ENCODE peak calls at places on chromosome 4, in four cellular contexts. One of them, this sample, is unnamed. For H3K4me1, the result is how much of the 10 kb centered on the place peaks cover.

GRCh38 chr4:183760326-183760725 is 101.2 kb downstream of the TRAPPC11 start:
- DNase-seq in aorta: no peak
- DNase-seq in heart right ventricle: no peak
- DNase-seq in cardiac muscle cell: no peak
- DNase-seq in this sample: no peak

GRCh38 chr4:136864580-136865185 is 667.6 kb downstream of the PCDH18 start:
- DNase-seq in aorta: no peak
- DNase-seq in heart right ventricle: peak
- DNase-seq in cardiac muscle cell: peak
- DNase-seq in this sample: no peak

GRCh38 chr4:13656569-13656988 is 29.1 kb upstream of the BOD1L1 start:
- DNase-seq in aorta: peak
- DNase-seq in heart right ventricle: peak
- DNase-seq in cardiac muscle cell: peak
- DNase-seq in this sample: no peak

GRCh38 chr4:37628977-37629609 is 57.1 kb downstream of the RELL1 start:
- DNase-seq in aorta: no peak
- DNase-seq in heart right ventricle: no peak
- DNase-seq in cardiac muscle cell: no peak
- DNase-seq in this sample: no peak

GRCh38 chr4:86130160-86130933 is 229.5 kb downstream of the MAPK10 start:
- DNase-seq in aorta: no peak
- DNase-seq in heart right ventricle: no peak
- DNase-seq in cardiac muscle cell: no peak
- DNase-seq in this sample: no peak

GRCh38 chr4:46886711-46887110 is 22.3 kb downstream of the COX7B2 start:
- DNase-seq in aorta: no peak
- DNase-seq in heart right ventricle: no peak
- DNase-seq in cardiac muscle cell: peak
- DNase-seq in this sample: no peak

GRCh38 chr4:41549469-41549868 is 11.5 kb downstream of the LIMCH1 start:
- DNase-seq in aorta: no peak
- DNase-seq in heart right ventricle: no peak
- DNase-seq in cardiac muscle cell: no peak
- DNase-seq in this sample: no peak

GRCh38 chr4:54281060-54281781 is 52.1 kb downstream of the PDGFRA start:
- DNase-seq in aorta: peak
- DNase-seq in heart right ventricle: peak
- DNase-seq in cardiac muscle cell: no peak
- DNase-seq in this sample: peak

GRCh38 chr4:146495277-146495676 is 26.5 kb downstream of the SLC10A7 start:
- DNase-seq in aorta: no peak
- DNase-seq in heart right ventricle: no peak
- DNase-seq in cardiac muscle cell: no peak
- DNase-seq in this sample: no peak

GRCh38 chr4:37999000-37999745 is 39.0 kb downstream of the PTTG2 start:
- DNase-seq in aorta: no peak
- DNase-seq in heart right ventricle: no peak
- DNase-seq in cardiac muscle cell: no peak
- DNase-seq in this sample: no peak

GRCh38 chr4:99437686-99438577 is 2.8 kb upstream of the ADH7 start:
- DNase-seq in aorta: no peak
- DNase-seq in heart right ventricle: no peak
- DNase-seq in cardiac muscle cell: peak
- DNase-seq in this sample: no peak

GRCh38 chr4:87356832-87357526 is 34.0 kb downstream of the HSD17B11 start:
- DNase-seq in aorta: no peak
- DNase-seq in heart right ventricle: no peak
- DNase-seq in cardiac muscle cell: no peak
- DNase-seq in this sample: no peak

GRCh38 chr4:184937030-184937710 is 81.1 kb upstream of the HELT start:
- DNase-seq in aorta: no peak
- DNase-seq in heart right ventricle: no peak
- DNase-seq in cardiac muscle cell: no peak
- DNase-seq in this sample: no peak

GRCh38 chr4:48369248-48369647 is 27.9 kb downstream of the SLAIN2 start:
- DNase-seq in aorta: no peak
- DNase-seq in heart right ventricle: no peak
- DNase-seq in cardiac muscle cell: no peak
- DNase-seq in this sample: no peak

GRCh38 chr4:74567981-74568380 is 123.0 kb downstream of the AREG start:
- DNase-seq in aorta: no peak
- DNase-seq in heart right ventricle: no peak
- DNase-seq in cardiac muscle cell: no peak
- DNase-seq in this sample: no peak

GRCh38 chr4:12584116-12584875 is 899.8 kb downstream of the RAB28 start:
- DNase-seq in aorta: no peak
- DNase-seq in heart right ventricle: no peak
- DNase-seq in cardiac muscle cell: no peak
- DNase-seq in this sample: no peak

GRCh38 chr4:89863533-89863932 is 26.6 kb upstream of the SNCA start:
- DNase-seq in aorta: no peak
- DNase-seq in heart right ventricle: no peak
- DNase-seq in cardiac muscle cell: no peak
- DNase-seq in this sample: no peak

GRCh38 chr4:34271479-34272355 is 1972.6 kb downstream of the ARAP2 start:
- DNase-seq in aorta: no peak
- DNase-seq in heart right ventricle: no peak
- DNase-seq in cardiac muscle cell: no peak
- DNase-seq in this sample: no peak
- H3K4me3 ChIP-seq in aorta: no peak
- H3K4me3 ChIP-seq in heart right ventricle: no peak
- H3K4me3 ChIP-seq in cardiac muscle cell: no peak
- H3K4me3 ChIP-seq in this sample: no peak

DNA sequence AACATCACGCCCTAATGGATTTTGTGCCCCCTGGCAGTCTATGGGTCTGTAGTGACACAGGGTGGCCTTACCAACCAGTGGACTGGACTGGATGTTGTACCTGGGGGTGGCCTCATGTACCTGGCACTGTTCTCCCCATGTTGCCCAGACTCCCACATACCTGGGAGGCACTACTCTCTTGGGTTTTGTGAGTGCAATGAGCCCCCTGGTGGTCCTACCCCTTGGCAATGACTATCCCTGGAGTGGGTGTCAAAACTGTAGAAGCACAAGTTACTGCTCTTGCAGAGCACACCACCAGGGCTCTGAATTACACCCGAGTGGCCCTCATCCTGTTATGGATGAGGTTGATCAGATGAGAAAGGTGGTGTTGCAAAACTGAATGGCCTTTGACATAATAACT is 57.8 kb upstream of the CCDC149 start:
- DNase-seq in aorta: no peak
- DNase-seq in heart right ventricle: no peak
- DNase-seq in cardiac muscle cell: no peak
- DNase-seq in this sample: no peak
- H3K4me1 ChIP-seq in aorta: under half
- H3K4me1 ChIP-seq in heart right ventricle: under half
- H3K4me1 ChIP-seq in cardiac muscle cell: under half
- H3K4me1 ChIP-seq in this sample: under half

DNA sequence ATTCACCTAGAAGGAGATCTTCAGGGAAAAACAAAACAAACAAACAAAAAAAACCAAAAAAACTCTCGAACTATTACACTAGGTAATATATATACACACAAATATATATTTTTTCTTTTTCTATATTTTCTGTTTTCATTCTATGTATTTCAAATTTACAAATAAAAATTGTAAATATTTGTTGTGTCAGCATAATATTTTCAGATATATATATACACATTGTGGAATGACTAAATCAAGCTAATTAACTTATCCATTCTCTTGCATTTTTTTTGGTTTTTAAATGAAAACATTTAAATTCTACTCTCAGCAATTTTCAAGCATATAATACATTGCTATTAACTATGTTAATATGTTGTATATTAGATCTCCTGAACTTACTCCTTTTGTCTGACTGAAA is 762.0 kb upstream of the PCDH10 start:
- DNase-seq in aorta: no peak
- DNase-seq in heart right ventricle: no peak
- DNase-seq in cardiac muscle cell: no peak
- DNase-seq in this sample: no peak
- H3K27ac ChIP-seq in aorta: no peak
- H3K27ac ChIP-seq in heart right ventricle: no peak
- H3K27ac ChIP-seq in cardiac muscle cell: no peak
- H3K27ac ChIP-seq in this sample: no peak

DNA sequence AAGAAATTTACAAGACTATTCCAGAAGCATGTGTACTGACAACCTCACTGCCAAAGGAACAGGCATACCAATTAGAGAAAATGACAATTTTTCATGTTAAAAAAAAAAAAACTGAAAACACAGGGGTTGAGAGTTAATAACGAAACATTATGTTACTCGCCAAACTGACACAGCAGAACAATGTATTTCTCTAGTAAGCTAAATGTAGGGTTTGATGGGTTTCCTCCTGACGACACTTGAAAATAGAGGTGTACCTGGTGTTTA is 643 bp upstream of the USO1 start:
- DNase-seq in aorta: no peak
- DNase-seq in heart right ventricle: no peak
- DNase-seq in cardiac muscle cell: no peak
- DNase-seq in this sample: no peak
- H3K4me3 ChIP-seq in aorta: peak
- H3K4me3 ChIP-seq in heart right ventricle: peak
- H3K4me3 ChIP-seq in cardiac muscle cell: peak
- H3K4me3 ChIP-seq in this sample: peak

GRCh38 chr4:6031831-6032230 is 13.6 kb upstream of the C4orf50 start:
- DNase-seq in aorta: no peak
- DNase-seq in heart right ventricle: no peak
- DNase-seq in cardiac muscle cell: no peak
- DNase-seq in this sample: no peak

GRCh38 chr4:6027392-6027791 is 9.2 kb upstream of the C4orf50 start:
- DNase-seq in aorta: peak
- DNase-seq in heart right ventricle: no peak
- DNase-seq in cardiac muscle cell: no peak
- DNase-seq in this sample: no peak

GRCh38 chr4:6028168-6028567 is 9.9 kb upstream of the C4orf50 start:
- DNase-seq in aorta: peak
- DNase-seq in heart right ventricle: no peak
- DNase-seq in cardiac muscle cell: no peak
- DNase-seq in this sample: no peak

GRCh38 chr4:6030679-6031078 is 12.4 kb upstream of the C4orf50 start:
- DNase-seq in aorta: no peak
- DNase-seq in heart right ventricle: no peak
- DNase-seq in cardiac muscle cell: no peak
- DNase-seq in this sample: no peak

GRCh38 chr4:6029254-6029653 is 11.0 kb upstream of the C4orf50 start:
- DNase-seq in aorta: no peak
- DNase-seq in heart right ventricle: no peak
- DNase-seq in cardiac muscle cell: no peak
- DNase-seq in this sample: no peak
- H3K4me1 ChIP-seq in aorta: under half
- H3K4me1 ChIP-seq in heart right ventricle: under half
- H3K4me1 ChIP-seq in cardiac muscle cell: under half
- H3K4me1 ChIP-seq in this sample: under half

GRCh38 chr4:68907788-68908700 is 43.6 kb downstream of the UGT2A3 start:
- DNase-seq in aorta: no peak
- DNase-seq in heart right ventricle: no peak
- DNase-seq in cardiac muscle cell: no peak
- DNase-seq in this sample: no peak
- H3K27ac ChIP-seq in aorta: no peak
- H3K27ac ChIP-seq in heart right ventricle: no peak
- H3K27ac ChIP-seq in cardiac muscle cell: no peak
- H3K27ac ChIP-seq in this sample: no peak

GRCh38 chr4:1795304-1796195 is 2.5 kb downstream of the FGFR3 start:
- DNase-seq in aorta: no peak
- DNase-seq in heart right ventricle: no peak
- DNase-seq in cardiac muscle cell: no peak
- DNase-seq in this sample: no peak
- H3K4me3 ChIP-seq in aorta: no peak
- H3K4me3 ChIP-seq in heart right ventricle: peak
- H3K4me3 ChIP-seq in cardiac muscle cell: peak
- H3K4me3 ChIP-seq in this sample: no peak